ENCODE peak calls at places on chromosomes 1 and 21, in six cellular contexts. T is heart left ventricle, Z is K562, H is thyroid gland, C is spleen, G is adrenal gland. Q is an unnamed sample.

GRCh38 chr1:109933856-109934711 is 23.4 kb downstream of the CSF1 start:
- DNase-seq in T (no peak), Z (no peak), H (no peak), C (no peak), G (no peak), Q (no peak)

GRCh38 chr1:245154429-245155185 is at the start of gene KIF26B:
- DNase-seq in T (no peak), Z (peak), H (peak), C (peak), G (peak), Q (peak)

GRCh38 chr21:45942011-45942546 is 39.5 kb upstream of the COL6A1 start:
- DNase-seq in T (peak), Z (no peak), H (no peak), C (no peak), G (no peak), Q (no peak)

GRCh38 chr1:198125995-198126758 is 30.6 kb upstream of the NEK7 start:
- DNase-seq in T (no peak), Z (no peak), H (no peak), C (no peak), G (peak), Q (no peak)

GRCh38 chr1:202084791-202085681 is 37.7 kb upstream of the GPR37L1 start:
- DNase-seq in T (no peak), Z (peak), H (peak), C (no peak), G (no peak), Q (peak)

GRCh38 chr1:149846042-149846441 is 53.3 kb upstream of the BOLA1 start:
- DNase-seq in T (no peak), Z (no peak), H (no peak), C (no peak), G (peak), Q (no peak)

GRCh38 chr1:66214901-66215300 is 319.1 kb upstream of the SGIP1 start:
- DNase-seq in T (no peak), Z (no peak), H (no peak), C (no peak), G (no peak), Q (no peak)

GRCh38 chr1:203152158-203153034 is 23.2 kb downstream of the MYBPH start:
- DNase-seq in T (no peak), Z (no peak), H (peak), C (no peak), G (no peak), Q (no peak)

GRCh38 chr1:46638921-46639320 is 22.3 kb upstream of the MOB3C start:
- DNase-seq in T (no peak), Z (no peak), H (no peak), C (no peak), G (no peak), Q (no peak)

GRCh38 chr1:40379785-40380452 is 6.4 kb downstream of the SMAP2 start:
- DNase-seq in T (no peak), Z (no peak), H (no peak), C (no peak), G (no peak), Q (no peak)

GRCh38 chr1:115706774-115707425 is 61.6 kb downstream of the CASQ2 start:
- DNase-seq in T (no peak), Z (peak), H (peak), C (no peak), G (peak), Q (peak)

GRCh38 chr1:19654886-19655717 is 9.6 kb upstream of the HTR6 start:
- DNase-seq in T (no peak), Z (no peak), H (peak), C (no peak), G (no peak), Q (no peak)

GRCh38 chr1:32536117-32536516 is 3.1 kb upstream of the ZBTB8A start:
- DNase-seq in T (no peak), Z (no peak), H (no peak), C (no peak), G (no peak), Q (no peak)

GRCh38 chr1:42178249-42178648 is 13.7 kb upstream of the GUCA2A start:
- DNase-seq in T (peak), Z (no peak), H (no peak), C (no peak), G (no peak), Q (peak)

GRCh38 chr1:153202006-153202405 is 1.2 kb upstream of the LELP1 start:
- DNase-seq in T (no peak), Z (no peak), H (no peak), C (no peak), G (peak), Q (no peak)

GRCh38 chr1:192201303-192201702 is 43.0 kb downstream of the RGS18 start:
- DNase-seq in T (peak), Z (no peak), H (no peak), C (no peak), G (no peak), Q (no peak)

GRCh38 chr1:111656093-111657017 is 36.8 kb downstream of the RAP1A start:
- DNase-seq in T (no peak), Z (peak), H (peak), C (no peak), G (peak), Q (peak)

GRCh38 chr1:184061396-184062003 is 10.0 kb downstream of the TSEN15 start:
- DNase-seq in T (no peak), Z (no peak), H (no peak), C (no peak), G (no peak), Q (no peak)

GRCh38 chr1:226128487-226129075 is 58.0 kb downstream of the ACBD3 start:
- DNase-seq in T (no peak), Z (no peak), H (peak), C (peak), G (no peak), Q (no peak)

GRCh38 chr1:17575786-17576584 is 36.5 kb downstream of the ARHGEF10L start:
- DNase-seq in T (no peak), Z (no peak), H (no peak), C (no peak), G (no peak), Q (no peak)

GRCh38 chr1:53145942-53146708 is 3.7 kb upstream of the SLC1A7 start:
- DNase-seq in T (peak), Z (peak), H (no peak), C (peak), G (peak), Q (no peak)

GRCh38 chr1:53147171-53147570 is 4.7 kb upstream of the SLC1A7 start:
- DNase-seq in T (no peak), Z (no peak), H (no peak), C (peak), G (no peak), Q (no peak)

GRCh38 chr1:53145051-53145600 is 2.7 kb upstream of the SLC1A7 start:
- DNase-seq in T (no peak), Z (no peak), H (no peak), C (peak), G (no peak), Q (no peak)

GRCh38 chr1:53144201-53144600 is 1.8 kb upstream of the SLC1A7 start:
- DNase-seq in T (no peak), Z (no peak), H (no peak), C (peak), G (no peak), Q (no peak)

GRCh38 chr1:53145619-53145941 is 3.1 kb upstream of the SLC1A7 start:
- DNase-seq in T (no peak), Z (no peak), H (no peak), C (no peak), G (no peak), Q (no peak)
- TF ChIP-seq POLR2A in T (no peak), Z (no peak), H (no peak), C (no peak), G (no peak), Q (no peak)

GRCh38 chr1:24932725-24933294 is 2.7 kb upstream of the RUNX3 start:
- DNase-seq in T (no peak), Z (no peak), H (no peak), C (no peak), G (no peak), Q (no peak)

GRCh38 chr1:24931481-24932221 is 1.6 kb upstream of the RUNX3 start:
- DNase-seq in T (no peak), Z (no peak), H (no peak), C (peak), G (no peak), Q (no peak)

GRCh38 chr1:24930703-24931480 is 816 bp upstream of the RUNX3 start:
- DNase-seq in T (no peak), Z (no peak), H (no peak), C (no peak), G (no peak), Q (no peak)

GRCh38 chr1:24933468-24933867 is 3.4 kb upstream of the RUNX3 start:
- DNase-seq in T (no peak), Z (no peak), H (no peak), C (no peak), G (no peak), Q (no peak)

DNA sequence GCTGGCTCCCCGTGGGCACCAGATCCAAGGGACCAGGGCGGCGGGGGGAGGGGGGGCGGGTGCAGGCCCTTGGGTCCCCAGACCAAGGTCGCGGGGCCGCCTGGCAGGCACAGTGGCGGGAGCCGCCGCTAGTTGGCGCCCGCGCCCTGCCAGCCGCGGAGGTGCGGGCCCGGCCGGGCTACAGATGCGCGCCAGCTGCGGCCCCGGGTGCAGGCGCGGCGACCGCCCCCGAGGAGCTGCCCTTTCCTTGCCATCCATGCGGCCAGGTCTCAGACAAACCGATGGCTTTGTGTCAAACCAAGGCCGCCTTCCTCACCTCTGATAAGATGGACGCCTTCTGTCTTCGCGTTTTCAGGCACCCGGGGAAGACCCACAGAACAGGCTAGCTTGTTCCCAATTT is 2.2 kb upstream of the RUNX3 start:
- DNase-seq in T (no peak), Z (peak), H (peak), C (peak), G (peak), Q (peak)
- TF ChIP-seq CTCF in T (peak), Z (no peak), H (peak), C (no peak), G (no peak), Q (peak)

DNA sequence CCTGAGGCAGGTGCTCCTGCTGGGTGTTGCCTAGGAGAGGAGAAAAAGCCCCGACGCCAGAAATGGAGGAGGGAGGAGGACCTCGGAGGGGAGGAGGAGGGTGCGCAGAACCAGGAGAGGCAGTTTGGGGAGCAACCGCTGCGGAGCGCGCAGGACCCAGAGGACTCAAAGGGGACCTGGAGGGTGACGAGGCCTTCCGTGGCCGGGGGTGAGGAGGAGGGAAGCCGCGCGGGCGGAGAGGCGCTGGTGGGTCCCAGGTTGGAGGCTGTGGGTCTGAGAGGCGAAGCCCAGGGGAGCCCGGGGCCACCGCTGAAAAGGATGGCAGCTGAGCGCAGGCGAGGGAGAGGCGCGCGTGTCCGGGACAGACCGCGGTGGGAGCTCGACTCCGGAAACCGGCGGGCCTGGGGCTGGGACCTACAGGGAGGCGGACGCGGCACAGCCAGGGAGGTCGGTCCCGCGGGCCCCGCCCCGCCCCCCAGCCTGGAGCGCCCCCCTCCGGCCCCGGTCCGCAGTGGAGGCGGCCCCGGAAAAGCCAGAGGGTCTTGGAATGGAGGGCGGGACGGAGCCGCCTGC is 15.1 kb downstream of the RNF223 start:
- DNase-seq in T (no peak), Z (peak), H (no peak), C (peak), G (no peak), Q (no peak)
- TF ChIP-seq POLR2A in T (no peak), Z (no peak), H (no peak), C (no peak), G (no peak), Q (no peak)

GRCh38 chr1:3727825-3728776 is 24.1 kb upstream of the CCDC27 start:
- DNase-seq in T (no peak), Z (no peak), H (no peak), C (no peak), G (no peak), Q (no peak)

GRCh38 chr1:3725366-3725765 is 26.9 kb upstream of the CCDC27 start:
- DNase-seq in T (no peak), Z (no peak), H (no peak), C (no peak), G (no peak), Q (no peak)

GRCh38 chr1:3729594-3730555 is 22.4 kb upstream of the CCDC27 start:
- DNase-seq in T (no peak), Z (no peak), H (peak), C (no peak), G (no peak), Q (peak)

GRCh38 chr1:3730556-3731247 is 21.5 kb upstream of the CCDC27 start:
- DNase-seq in T (no peak), Z (no peak), H (no peak), C (no peak), G (no peak), Q (no peak)

DNA sequence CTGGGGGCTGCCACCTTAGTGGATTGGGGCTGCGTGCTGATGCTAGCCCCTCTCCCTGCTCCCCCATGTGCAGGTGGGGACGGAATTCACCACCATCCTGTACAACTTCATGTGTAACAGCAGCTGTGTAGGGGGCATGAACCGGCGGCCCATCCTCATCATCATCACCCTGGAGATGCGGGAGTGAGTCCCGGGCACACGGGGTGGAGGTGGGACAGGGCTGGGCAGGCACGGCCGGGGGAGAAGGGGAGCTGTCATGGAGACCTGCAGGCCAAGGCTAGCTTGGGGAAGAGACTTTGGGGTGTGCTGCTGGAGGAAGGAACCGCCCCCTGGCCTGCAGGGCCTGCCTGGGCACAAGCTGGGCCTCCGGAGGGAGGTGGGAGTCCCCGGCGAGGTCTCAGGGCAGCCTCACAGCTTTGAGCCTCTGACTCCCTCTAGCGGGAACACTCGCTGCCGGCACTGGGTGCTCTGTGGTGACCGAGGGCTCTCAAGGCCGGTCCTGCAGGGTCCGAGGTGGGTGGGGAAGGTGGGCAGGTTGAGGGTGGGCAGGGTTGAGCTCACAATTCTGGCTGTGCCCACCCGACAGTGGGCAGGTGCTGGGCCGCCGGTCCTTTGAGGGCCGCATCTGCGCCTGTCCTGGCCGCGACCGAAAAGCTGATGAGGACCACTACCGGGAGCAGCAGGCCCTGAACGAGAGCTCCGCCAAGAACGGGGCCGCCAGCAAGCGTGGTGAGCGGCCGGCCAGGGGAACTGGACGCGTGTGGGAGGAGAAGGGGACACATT is 25.0 kb upstream of the CCDC27 start:
- DNase-seq in T (no peak), Z (peak), H (peak), C (no peak), G (no peak), Q (peak)
- TF ChIP-seq CTCF in T (peak), Z (peak), H (no peak), C (no peak), G (peak), Q (no peak)

DNA sequence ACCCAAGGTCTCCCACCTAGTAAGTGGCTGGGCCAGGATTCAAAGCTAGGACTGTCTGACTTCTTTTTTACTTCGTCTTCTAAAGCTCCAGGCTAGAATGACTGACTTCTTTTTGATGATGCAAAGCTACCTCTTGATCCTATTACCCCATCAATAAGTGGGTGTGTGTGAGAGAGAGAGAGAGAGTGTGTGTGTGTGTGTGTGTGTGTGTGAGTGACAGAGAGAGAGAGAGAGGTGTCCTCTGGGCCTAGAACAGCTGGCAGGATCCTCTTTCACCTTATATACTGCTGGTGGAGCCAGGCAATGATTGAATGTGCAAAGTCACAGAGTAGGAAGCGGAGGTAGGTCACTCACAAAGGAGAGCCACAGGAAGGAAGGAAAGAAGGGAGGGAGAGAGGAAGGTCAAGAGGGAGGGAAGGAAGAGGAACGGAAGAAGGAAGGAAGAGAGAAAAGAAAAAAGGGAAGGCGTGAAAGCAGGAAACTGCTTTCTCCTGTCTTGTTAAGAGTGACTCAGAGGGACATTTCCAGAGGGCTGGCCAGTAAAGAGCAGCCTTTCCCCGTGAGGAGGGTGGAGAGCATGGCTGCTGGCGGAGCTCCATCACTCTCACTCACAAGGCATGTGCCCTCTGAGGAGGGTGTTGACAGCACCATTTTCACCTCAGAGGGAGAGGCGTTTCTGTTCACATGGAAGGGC is 68.9 kb downstream of the CDC7 start:
- DNase-seq in T (peak), Z (no peak), H (peak), C (no peak), G (peak), Q (peak)
- TF ChIP-seq POLR2A in T (no peak), Z (no peak), H (no peak), C (no peak), G (no peak), Q (no peak)

DNA sequence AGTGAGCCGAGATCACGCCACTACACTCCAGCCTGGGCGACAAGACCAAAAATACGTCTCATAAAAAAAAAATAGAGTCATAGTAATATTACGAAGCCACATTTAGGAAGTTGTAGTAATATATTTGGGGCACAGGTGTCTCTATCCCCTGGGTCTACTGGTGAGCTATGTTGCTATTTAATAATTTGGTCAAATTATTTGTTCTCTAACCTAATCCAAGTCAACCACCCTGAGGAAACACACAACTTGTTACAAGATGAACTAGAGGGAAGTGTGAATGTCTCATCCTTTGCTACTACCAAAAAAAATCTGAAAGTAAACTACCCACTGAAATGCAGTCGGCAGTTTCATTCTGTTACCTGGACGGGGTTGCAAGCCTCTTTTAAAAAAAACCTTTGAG is 35.3 kb downstream of the RGS8 start:
- DNase-seq in T (no peak), Z (no peak), H (no peak), C (no peak), G (no peak), Q (no peak)
- TF ChIP-seq CTCF in T (no peak), Z (no peak), H (no peak), C (no peak), G (no peak), Q (no peak)